ENCODE peak calls at places on chromosomes 11 and 22, in five cellular contexts. One of them, this sample, is unnamed.

GRCh38 chr11:118806400-118806799 is 15.4 kb upstream of the DDX6 start:
- DNase-seq in NCI-H2081: no peak
- DNase-seq in type B pancreatic cell: no peak
- DNase-seq in anterior cingulate cortex: no peak
- DNase-seq in neuronal stem cell: no peak
- DNase-seq in this sample: no peak

GRCh38 chr11:77377734-77378133 is 76.2 kb upstream of the GDPD4 start:
- DNase-seq in NCI-H2081: no peak
- DNase-seq in type B pancreatic cell: no peak
- DNase-seq in anterior cingulate cortex: no peak
- DNase-seq in neuronal stem cell: no peak
- DNase-seq in this sample: no peak

GRCh38 chr11:119282495-119282894 is 34.4 kb downstream of the MCAM start:
- DNase-seq in anterior cingulate cortex: no peak
- DNase-seq in type B pancreatic cell: no peak
- DNase-seq in neuronal stem cell: no peak
- DNase-seq in NCI-H2081: no peak
- DNase-seq in this sample: no peak

GRCh38 chr11:132111341-132111740 is 740.9 kb downstream of the NTM start:
- DNase-seq in type B pancreatic cell: no peak
- DNase-seq in anterior cingulate cortex: no peak
- DNase-seq in neuronal stem cell: no peak
- DNase-seq in NCI-H2081: no peak
- DNase-seq in this sample: no peak

GRCh38 chr11:288328-289144 is at the start of gene PGGHG:
- DNase-seq in type B pancreatic cell: peak
- DNase-seq in NCI-H2081: peak
- DNase-seq in neuronal stem cell: no peak
- DNase-seq in anterior cingulate cortex: no peak
- DNase-seq in this sample: peak

GRCh38 chr11:69578167-69578566 is 62.8 kb upstream of the CCND1 start:
- DNase-seq in neuronal stem cell: no peak
- DNase-seq in anterior cingulate cortex: no peak
- DNase-seq in type B pancreatic cell: no peak
- DNase-seq in NCI-H2081: no peak
- DNase-seq in this sample: no peak

GRCh38 chr11:61272731-61273130 is 22.4 kb downstream of the VWCE start:
- DNase-seq in NCI-H2081: no peak
- DNase-seq in type B pancreatic cell: no peak
- DNase-seq in anterior cingulate cortex: no peak
- DNase-seq in neuronal stem cell: no peak
- DNase-seq in this sample: no peak

GRCh38 chr22:19812910-19813309 is 41.8 kb downstream of the GNB1L start:
- DNase-seq in anterior cingulate cortex: no peak
- DNase-seq in type B pancreatic cell: no peak
- DNase-seq in neuronal stem cell: no peak
- DNase-seq in NCI-H2081: no peak
- DNase-seq in this sample: no peak

GRCh38 chr11:102017029-102017428 is 30.2 kb upstream of the CFAP300 start:
- DNase-seq in anterior cingulate cortex: no peak
- DNase-seq in type B pancreatic cell: no peak
- DNase-seq in NCI-H2081: no peak
- DNase-seq in neuronal stem cell: no peak
- DNase-seq in this sample: no peak

GRCh38 chr22:48740731-48741405 is 1086.8 kb downstream of the BRD1 start:
- DNase-seq in anterior cingulate cortex: no peak
- DNase-seq in type B pancreatic cell: peak
- DNase-seq in neuronal stem cell: no peak
- DNase-seq in NCI-H2081: no peak
- DNase-seq in this sample: no peak

GRCh38 chr11:79200398-79201070 is 240.3 kb downstream of the TENM4 start:
- DNase-seq in type B pancreatic cell: no peak
- DNase-seq in NCI-H2081: no peak
- DNase-seq in neuronal stem cell: no peak
- DNase-seq in anterior cingulate cortex: no peak
- DNase-seq in this sample: no peak

GRCh38 chr22:37316875-37317371 is 34.6 kb downstream of the CYTH4 start:
- DNase-seq in anterior cingulate cortex: peak
- DNase-seq in type B pancreatic cell: no peak
- DNase-seq in neuronal stem cell: peak
- DNase-seq in NCI-H2081: peak
- DNase-seq in this sample: peak

GRCh38 chr11:94544832-94545640 is 1.3 kb downstream of the FUT4 start:
- DNase-seq in NCI-H2081: no peak
- DNase-seq in type B pancreatic cell: peak
- DNase-seq in anterior cingulate cortex: no peak
- DNase-seq in neuronal stem cell: peak
- DNase-seq in this sample: peak

GRCh38 chr11:126310229-126310991 is 6.5 kb downstream of the DCPS start:
- DNase-seq in type B pancreatic cell: peak
- DNase-seq in NCI-H2081: peak
- DNase-seq in neuronal stem cell: peak
- DNase-seq in anterior cingulate cortex: peak
- DNase-seq in this sample: peak

GRCh38 chr11:129267716-129268115 is 75.6 kb upstream of the ARHGAP32 start:
- DNase-seq in type B pancreatic cell: no peak
- DNase-seq in anterior cingulate cortex: no peak
- DNase-seq in neuronal stem cell: no peak
- DNase-seq in NCI-H2081: no peak
- DNase-seq in this sample: no peak

GRCh38 chr11:34150494-34151151 is 45.2 kb downstream of the NAT10 start:
- DNase-seq in type B pancreatic cell: no peak
- DNase-seq in NCI-H2081: no peak
- DNase-seq in neuronal stem cell: no peak
- DNase-seq in anterior cingulate cortex: no peak
- DNase-seq in this sample: no peak

GRCh38 chr11:5174934-5175333 is 20.4 kb upstream of the OR52A1 start:
- DNase-seq in neuronal stem cell: no peak
- DNase-seq in type B pancreatic cell: no peak
- DNase-seq in NCI-H2081: no peak
- DNase-seq in anterior cingulate cortex: no peak
- DNase-seq in this sample: no peak

GRCh38 chr11:75140269-75141138 is 10.4 kb upstream of the SLCO2B1 start:
- DNase-seq in neuronal stem cell: peak
- DNase-seq in anterior cingulate cortex: peak
- DNase-seq in NCI-H2081: peak
- DNase-seq in type B pancreatic cell: peak
- DNase-seq in this sample: peak

GRCh38 chr11:12288934-12289666 is 88.3 kb upstream of the PARVA start:
- DNase-seq in NCI-H2081: peak
- DNase-seq in type B pancreatic cell: peak
- DNase-seq in anterior cingulate cortex: no peak
- DNase-seq in neuronal stem cell: no peak
- DNase-seq in this sample: peak

GRCh38 chr11:77351281-77351905 is 49.9 kb upstream of the GDPD4 start:
- DNase-seq in NCI-H2081: no peak
- DNase-seq in type B pancreatic cell: no peak
- DNase-seq in neuronal stem cell: no peak
- DNase-seq in anterior cingulate cortex: no peak
- DNase-seq in this sample: no peak

GRCh38 chr22:40423882-40424640 is 53.7 kb downstream of the SGSM3 start:
- DNase-seq in type B pancreatic cell: no peak
- DNase-seq in anterior cingulate cortex: no peak
- DNase-seq in neuronal stem cell: no peak
- DNase-seq in NCI-H2081: no peak
- DNase-seq in this sample: no peak

GRCh38 chr11:102622258-102622657 is 2.9 kb downstream of the MMP20 start:
- DNase-seq in anterior cingulate cortex: no peak
- DNase-seq in NCI-H2081: no peak
- DNase-seq in type B pancreatic cell: no peak
- DNase-seq in neuronal stem cell: no peak
- DNase-seq in this sample: no peak

GRCh38 chr11:95977534-95978174 is 53.7 kb upstream of the MTMR2 start:
- DNase-seq in type B pancreatic cell: no peak
- DNase-seq in neuronal stem cell: no peak
- DNase-seq in anterior cingulate cortex: no peak
- DNase-seq in NCI-H2081: no peak
- DNase-seq in this sample: no peak

GRCh38 chr22:19910180-19910744 is 31.3 kb upstream of the COMT start:
- DNase-seq in anterior cingulate cortex: no peak
- DNase-seq in type B pancreatic cell: no peak
- DNase-seq in neuronal stem cell: no peak
- DNase-seq in NCI-H2081: no peak
- DNase-seq in this sample: no peak

GRCh38 chr11:116148056-116148455 is 624.7 kb downstream of the BUD13 start:
- DNase-seq in neuronal stem cell: no peak
- DNase-seq in type B pancreatic cell: no peak
- DNase-seq in NCI-H2081: peak
- DNase-seq in anterior cingulate cortex: no peak
- DNase-seq in this sample: peak